ENCODE peak calls at places on chromosomes 12 and 14, in five cellular contexts. F is GM12878, W is HepG2, K is GM23338, G is K562. C is an unnamed sample.
A peak's percentile ranks its signal among the peaks of the same experiment; 100 is the strongest.

GRCh38 chr12:94779520-94779919 is 129.2 kb upstream of the TMCC3 start:
- DNase-seq in F (no peak), W (no peak), K (no peak), G (no peak), C (no peak)

GRCh38 chr14:99945732-99946651 is 119.2 kb upstream of the EVL start:
- DNase-seq in F (no peak), W (no peak), K (no peak), G (no peak), C (no peak)

GRCh38 chr12:4270670-4271432 is 2.7 kb upstream of the CCND2 start:
- DNase-seq in F (no peak), W (no peak), K (peak; percentile 82), G (no peak), C (no peak)

GRCh38 chr12:16962889-16963288 is 356.9 kb upstream of the LMO3 start:
- DNase-seq in F (no peak), W (no peak), K (no peak), G (no peak), C (no peak)

GRCh38 chr12:83896416-83896815 is 1016.2 kb downstream of the SLC6A15 start:
- DNase-seq in F (no peak), W (no peak), K (no peak), G (no peak), C (no peak)

GRCh38 chr12:27796093-27796492 is 16.1 kb upstream of the MANSC4 start:
- DNase-seq in F (no peak), W (no peak), K (no peak), G (no peak), C (no peak)

GRCh38 chr12:56878010-56878339 is 56.2 kb downstream of the SDR9C7 start:
- DNase-seq in F (no peak), W (peak; percentile 86), K (no peak), G (peak; percentile 47), C (no peak)

GRCh38 chr14:74585406-74586335 is 26.4 kb downstream of the LTBP2 start:
- DNase-seq in F (no peak), W (no peak), K (no peak), G (no peak), C (no peak)

GRCh38 chr12:5830121-5830520 is 114.9 kb downstream of the ANO2 start:
- DNase-seq in F (no peak), W (no peak), K (peak; percentile 72), G (no peak), C (no peak)

GRCh38 chr14:58821421-58821820 is 183.7 kb downstream of the DACT1 start:
- DNase-seq in F (no peak), W (no peak), K (no peak), G (no peak), C (peak; percentile 8)

GRCh38 chr12:12270226-12270625 is 3.4 kb upstream of the LRP6 start:
- DNase-seq in F (no peak), W (no peak), K (no peak), G (no peak), C (no peak)

GRCh38 chr14:67944605-67945004 is 125.0 kb downstream of the RAD51B start:
- DNase-seq in F (no peak), W (no peak), K (no peak), G (no peak), C (no peak)

GRCh38 chr14:67942311-67942710 is 122.7 kb downstream of the RAD51B start:
- DNase-seq in F (no peak), W (no peak), K (no peak), G (no peak), C (no peak)

GRCh38 chr14:67941456-67942018 is 122.0 kb downstream of the RAD51B start:
- DNase-seq in F (no peak), W (peak; percentile 26), K (peak; percentile 32), G (no peak), C (no peak)

GRCh38 chr14:67940894-67941455 is 121.4 kb downstream of the RAD51B start:
- DNase-seq in F (no peak), W (no peak), K (peak; percentile 9), G (no peak), C (no peak)

DNA sequence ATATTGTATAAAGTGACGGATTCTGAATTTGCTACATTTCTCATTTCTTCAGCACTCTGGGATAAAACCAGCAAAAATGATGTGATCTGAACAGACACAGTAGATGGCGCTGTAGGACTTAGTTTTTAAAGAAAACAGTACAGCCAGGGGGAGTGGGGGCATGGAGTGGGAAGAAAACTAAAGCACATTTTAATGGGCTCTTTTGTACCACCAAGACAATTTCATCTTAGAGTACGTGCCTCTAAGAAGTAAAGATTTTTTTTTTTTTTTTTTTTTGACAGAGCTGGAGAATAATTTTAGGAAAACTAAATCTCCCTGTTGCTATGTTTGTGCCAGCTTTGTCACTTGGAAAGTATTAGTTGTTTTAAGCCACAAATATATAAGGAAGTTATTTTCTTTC is 124.4 kb downstream of the RAD51B start:
- DNase-seq in F (peak; percentile 49), W (peak; percentile 73), K (peak; percentile 95), G (peak; percentile 18), C (peak; percentile 71)
- TF ChIP-seq REST in F (no peak), W (no peak), K (no peak), G (no peak), C (no peak)

DNA sequence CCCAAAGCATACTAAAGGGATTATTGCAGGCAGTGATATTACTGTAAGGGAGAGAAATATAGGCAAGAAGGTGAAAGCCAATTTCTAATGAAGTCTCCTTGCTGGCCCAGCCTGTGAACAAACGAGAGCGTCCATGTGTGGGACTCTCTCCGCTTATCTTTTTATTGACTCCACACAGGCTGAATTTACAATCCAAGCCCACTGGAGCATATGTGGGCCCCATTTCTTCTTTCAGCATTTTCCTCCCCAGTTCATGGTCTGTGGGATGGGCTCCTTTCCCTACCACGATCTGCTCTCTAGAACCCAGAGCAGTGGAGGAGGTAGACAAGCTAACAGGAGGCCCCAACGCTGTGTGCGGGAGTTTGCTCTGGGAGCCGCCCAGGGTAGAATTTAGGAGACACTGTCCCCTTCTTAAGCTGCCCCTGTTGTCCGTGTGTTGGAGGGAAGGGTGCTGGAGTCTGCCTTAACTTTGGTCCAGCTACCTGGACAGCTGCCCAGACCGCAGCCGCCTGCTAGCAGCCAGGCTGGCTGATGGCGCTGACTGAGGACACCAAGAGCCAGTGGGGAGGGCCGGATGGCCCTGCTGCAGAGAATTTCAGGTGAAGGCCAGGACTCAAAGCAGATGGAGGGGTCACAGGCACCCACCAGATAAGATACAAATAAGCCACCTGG is 3.2 kb upstream of the HOXC11 start:
- DNase-seq in F (no peak), W (no peak), K (no peak), G (no peak), C (no peak)
- TF ChIP-seq EZH2 in F (no peak), W (no peak), K (peak; percentile 15), G (no peak), C (no peak)

GRCh38 chr12:96578526-96579125 is 89.2 kb downstream of the CFAP54 start:
- DNase-seq in F (peak; percentile 57), W (peak; percentile 48), K (peak; percentile 82), G (peak; percentile 10), C (peak; percentile 54)
- TF ChIP-seq REST in F (no peak), W (no peak), K (no peak), G (no peak), C (no peak)

DNA sequence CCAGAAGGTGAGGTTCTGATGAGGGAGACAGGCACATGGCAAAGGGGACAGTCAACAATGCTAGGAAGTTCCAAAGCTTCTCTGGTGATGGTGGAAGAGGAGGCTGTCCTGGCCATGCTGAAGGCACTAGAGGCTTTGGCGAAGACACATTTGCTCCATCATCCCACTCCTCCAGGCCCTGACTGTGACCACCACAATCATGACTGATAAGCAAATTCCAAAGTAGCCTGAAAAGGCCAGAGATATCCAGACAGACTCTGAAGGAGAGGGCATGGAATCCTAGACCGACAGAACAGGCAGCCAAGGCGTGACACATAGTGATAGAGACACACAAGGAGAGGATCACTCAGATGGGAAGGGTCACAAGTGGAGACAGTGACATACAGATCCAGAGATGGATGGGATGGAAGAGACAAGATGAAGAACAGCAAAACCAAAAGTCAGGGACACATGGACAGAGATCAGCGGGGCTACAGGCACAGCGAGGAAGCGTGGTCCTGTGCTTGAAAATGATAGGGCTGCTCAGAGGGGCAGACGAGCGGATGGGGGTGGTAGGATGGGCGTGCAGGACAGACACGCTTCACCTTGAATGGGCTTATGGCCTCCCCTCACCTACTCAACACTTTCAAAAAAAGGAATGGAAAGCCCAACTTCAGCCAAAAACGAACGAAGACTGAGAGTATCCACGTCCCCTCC is 1.3 kb downstream of the ZFHX2 start:
- DNase-seq in F (no peak), W (no peak), K (no peak), G (no peak), C (no peak)
- TF ChIP-seq EZH2 in F (no peak), W (no peak), K (no peak), G (no peak), C (no peak)

GRCh38 chr12:107326237-107326636 is 232.9 kb upstream of the CRY1 start:
- DNase-seq in F (no peak), W (no peak), K (no peak), G (no peak), C (no peak)

GRCh38 chr12:107328442-107329133 is 235.2 kb upstream of the CRY1 start:
- DNase-seq in F (no peak), W (no peak), K (no peak), G (no peak), C (no peak)

GRCh38 chr12:107329569-107330324 is 236.4 kb upstream of the CRY1 start:
- DNase-seq in F (no peak), W (no peak), K (no peak), G (no peak), C (no peak)

GRCh38 chr12:107325075-107325474 is 231.7 kb upstream of the CRY1 start:
- DNase-seq in F (no peak), W (no peak), K (no peak), G (no peak), C (no peak)

DNA sequence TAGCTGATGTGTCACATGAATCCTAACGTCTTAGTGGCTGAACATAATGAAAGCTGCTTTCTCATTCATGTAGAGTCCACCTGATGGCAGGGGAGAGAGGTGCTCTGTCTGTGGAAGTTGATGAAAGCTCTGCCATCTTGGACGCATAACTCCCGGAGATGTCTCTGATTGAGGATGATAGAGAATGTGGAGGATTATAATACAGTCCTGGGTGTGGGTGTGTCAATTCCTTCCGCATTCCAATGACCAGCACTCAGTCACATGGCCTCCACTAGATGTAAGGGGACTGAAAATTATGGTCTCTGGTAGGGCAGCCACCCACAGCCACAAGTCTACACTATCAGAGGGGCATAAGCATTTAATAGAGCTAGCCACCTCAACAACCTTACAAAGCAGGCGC is 234.4 kb upstream of the CRY1 start:
- DNase-seq in F (no peak), W (no peak), K (no peak), G (no peak), C (no peak)
- TF ChIP-seq REST in F (no peak), W (no peak), K (no peak), G (no peak), C (no peak)

GRCh38 chr12:132619301-132620112 is 931 bp downstream of the P2RX2 start:
- DNase-seq in F (no peak), W (no peak), K (peak; percentile 46), G (no peak), C (no peak)
- TF ChIP-seq EZH2 in F (no peak), W (no peak), K (peak; percentile 50), G (no peak), C (no peak)

GRCh38 chr14:25396128-25396527 is 346.2 kb upstream of the STXBP6 start:
- DNase-seq in F (no peak), W (no peak), K (no peak), G (no peak), C (no peak)
- TF ChIP-seq REST in F (no peak), W (no peak), K (no peak), G (no peak), C (no peak)

C was measured in HCT116.